ENCODE peak calls at places on chromosome 9, in ten cellular contexts. X is fibroblast of lung, J is AG09309, H is nephron progenitor cell, G is PC-3, V is lung, B is MCF 10A, K is GM23338, Q is Peyer's patch, N is omental fat pad. U is an unnamed sample.

GRCh38 chr9:20831028-20831427 is 147.0 kb downstream of the FOCAD start:
- DNase-seq in X (no peak), J (no peak), H (no peak), G (no peak), V (no peak), B (no peak), K (no peak), Q (no peak), N (no peak), U (no peak)

GRCh38 chr9:129234491-129234890 is 56.4 kb upstream of the IER5L start:
- DNase-seq in X (no peak), J (no peak), H (no peak), G (no peak), V (no peak), B (no peak), K (no peak), Q (no peak), N (no peak), U (peak)

GRCh38 chr9:96279927-96280326 is 22.0 kb downstream of the HSD17B3 start:
- DNase-seq in X (no peak), J (no peak), H (no peak), G (peak), V (no peak), B (no peak), K (peak), Q (no peak), N (no peak), U (no peak)

GRCh38 chr9:121322037-121322736 is 47.9 kb downstream of the STOM start:
- DNase-seq in X (peak), J (peak), H (no peak), G (peak), V (no peak), B (peak), K (no peak), Q (no peak), N (no peak), U (no peak)

GRCh38 chr9:79574166-79574565 is 2.4 kb downstream of the TLE4 start:
- DNase-seq in X (no peak), J (no peak), H (no peak), G (no peak), V (no peak), B (no peak), K (no peak), Q (no peak), N (no peak), U (no peak)

GRCh38 chr9:86349271-86349670 is 4.9 kb downstream of the TUT7 start:
- DNase-seq in X (peak), J (no peak), H (no peak), G (peak), V (no peak), B (no peak), K (no peak), Q (no peak), N (no peak), U (no peak)

GRCh38 chr9:112061152-112061740 is 113.9 kb downstream of the SUSD1 start:
- DNase-seq in X (peak), J (peak), H (no peak), G (peak), V (peak), B (peak), K (no peak), Q (peak), N (peak), U (peak)

GRCh38 chr9:94999832-95000231 is 273.3 kb downstream of the AOPEP start:
- DNase-seq in X (no peak), J (no peak), H (no peak), G (no peak), V (no peak), B (no peak), K (no peak), Q (no peak), N (no peak), U (no peak)

GRCh38 chr9:6758418-6759113 is 793 bp downstream of the KDM4C start:
- DNase-seq in X (peak), J (no peak), H (peak), G (peak), V (peak), B (peak), K (peak), Q (peak), N (no peak), U (peak)

GRCh38 chr9:136799854-136800657 is 3.9 kb downstream of the CCDC183 start:
- DNase-seq in X (peak), J (no peak), H (peak), G (peak), V (peak), B (peak), K (peak), Q (peak), N (peak), U (peak)

GRCh38 chr9:81833563-81834345 is 94.5 kb upstream of the SPATA31D4 start:
- DNase-seq in X (no peak), J (no peak), H (no peak), G (no peak), V (no peak), B (no peak), K (no peak), Q (no peak), N (no peak), U (no peak)

GRCh38 chr9:8401961-8402701 is 602.6 kb upstream of the DMAC1 start:
- DNase-seq in X (no peak), J (no peak), H (no peak), G (no peak), V (no peak), B (no peak), K (no peak), Q (no peak), N (no peak), U (no peak)

GRCh38 chr9:4048441-4048840 is 251.4 kb downstream of the GLIS3 start:
- DNase-seq in X (peak), J (peak), H (no peak), G (peak), V (no peak), B (peak), K (peak), Q (no peak), N (no peak), U (no peak)

GRCh38 chr9:17005085-17005484 is 129.8 kb upstream of the CNTLN start:
- DNase-seq in X (peak), J (no peak), H (peak), G (peak), V (no peak), B (no peak), K (peak), Q (no peak), N (no peak), U (peak)

GRCh38 chr9:3879731-3880493 is 354.1 kb upstream of the RFX3 start:
- DNase-seq in X (no peak), J (no peak), H (no peak), G (peak), V (no peak), B (peak), K (no peak), Q (no peak), N (no peak), U (no peak)

GRCh38 chr9:127021664-127022337 is 100.6 kb downstream of the ANGPTL2 start:
- DNase-seq in X (peak), J (peak), H (peak), G (no peak), V (peak), B (no peak), K (no peak), Q (peak), N (no peak), U (peak)

GRCh38 chr9:77085416-77085815 is 66.0 kb downstream of the FOXB2 start:
- DNase-seq in X (no peak), J (no peak), H (no peak), G (peak), V (no peak), B (peak), K (no peak), Q (no peak), N (no peak), U (no peak)

GRCh38 chr9:101530076-101530711 is 3.5 kb upstream of the RNF20 start:
- DNase-seq in X (peak), J (peak), H (peak), G (peak), V (peak), B (peak), K (peak), Q (peak), N (no peak), U (peak)

GRCh38 chr9:110214553-110214952 is 6.6 kb upstream of the C9orf152 start:
- DNase-seq in X (no peak), J (no peak), H (no peak), G (no peak), V (no peak), B (peak), K (no peak), Q (no peak), N (no peak), U (no peak)

GRCh38 chr9:13082796-13083195 is 196.7 kb downstream of the MPDZ start:
- DNase-seq in X (peak), J (no peak), H (no peak), G (peak), V (no peak), B (no peak), K (no peak), Q (no peak), N (no peak), U (no peak)

GRCh38 chr9:124708633-124709032 is 62.5 kb downstream of the NR6A1 start:
- DNase-seq in X (peak), J (no peak), H (no peak), G (peak), V (no peak), B (no peak), K (no peak), Q (no peak), N (no peak), U (no peak)

GRCh38 chr9:111992523-111992922 is 95.9 kb downstream of the UGCG start:
- DNase-seq in X (peak), J (no peak), H (no peak), G (peak), V (no peak), B (peak), K (no peak), Q (no peak), N (no peak), U (no peak)

GRCh38 chr9:78213696-78214095 is 22.2 kb upstream of the CEP78 start:
- DNase-seq in X (peak), J (no peak), H (no peak), G (peak), V (no peak), B (peak), K (peak), Q (no peak), N (no peak), U (no peak)

GRCh38 chr9:33698267-33698666 is 97.1 kb upstream of the PRSS3 start:
- DNase-seq in X (no peak), J (no peak), H (no peak), G (peak), V (no peak), B (peak), K (no peak), Q (no peak), N (no peak), U (no peak)

GRCh38 chr9:127076860-127077657 is 45.4 kb downstream of the ANGPTL2 start:
- DNase-seq in X (peak), J (no peak), H (no peak), G (peak), V (no peak), B (peak), K (peak), Q (no peak), N (no peak), U (no peak)

GRCh38 chr9:79686381-79687130 is 114.8 kb downstream of the TLE4 start:
- DNase-seq in X (peak), J (peak), H (no peak), G (peak), V (no peak), B (peak), K (no peak), Q (no peak), N (no peak), U (no peak)

GRCh38 chr9:136665111-136665703 is 2.5 kb downstream of the EGFL7 start:
- DNase-seq in X (peak), J (no peak), H (peak), G (no peak), V (no peak), B (no peak), K (peak), Q (no peak), N (no peak), U (no peak)

GRCh38 chr9:129889936-129890717 is 54.9 kb downstream of the USP20 start:
- DNase-seq in X (no peak), J (no peak), H (no peak), G (no peak), V (no peak), B (no peak), K (peak), Q (peak), N (no peak), U (no peak)

GRCh38 chr9:38643456-38644173 is 23.2 kb upstream of the ANKRD18A start:
- DNase-seq in X (no peak), J (no peak), H (no peak), G (no peak), V (no peak), B (no peak), K (no peak), Q (no peak), N (no peak), U (no peak)

GRCh38 chr9:38644601-38645000 is 24.2 kb upstream of the ANKRD18A start:
- DNase-seq in X (no peak), J (no peak), H (no peak), G (peak), V (no peak), B (no peak), K (no peak), Q (no peak), N (no peak), U (no peak)

GRCh38 chr9:38641142-38641541 is 20.7 kb upstream of the ANKRD18A start:
- DNase-seq in X (no peak), J (no peak), H (no peak), G (no peak), V (no peak), B (no peak), K (no peak), Q (no peak), N (no peak), U (no peak)

GRCh38 chr9:38642951-38643350 is 22.6 kb upstream of the ANKRD18A start:
- DNase-seq in X (no peak), J (no peak), H (no peak), G (no peak), V (no peak), B (no peak), K (no peak), Q (no peak), N (no peak), U (no peak)

DNA sequence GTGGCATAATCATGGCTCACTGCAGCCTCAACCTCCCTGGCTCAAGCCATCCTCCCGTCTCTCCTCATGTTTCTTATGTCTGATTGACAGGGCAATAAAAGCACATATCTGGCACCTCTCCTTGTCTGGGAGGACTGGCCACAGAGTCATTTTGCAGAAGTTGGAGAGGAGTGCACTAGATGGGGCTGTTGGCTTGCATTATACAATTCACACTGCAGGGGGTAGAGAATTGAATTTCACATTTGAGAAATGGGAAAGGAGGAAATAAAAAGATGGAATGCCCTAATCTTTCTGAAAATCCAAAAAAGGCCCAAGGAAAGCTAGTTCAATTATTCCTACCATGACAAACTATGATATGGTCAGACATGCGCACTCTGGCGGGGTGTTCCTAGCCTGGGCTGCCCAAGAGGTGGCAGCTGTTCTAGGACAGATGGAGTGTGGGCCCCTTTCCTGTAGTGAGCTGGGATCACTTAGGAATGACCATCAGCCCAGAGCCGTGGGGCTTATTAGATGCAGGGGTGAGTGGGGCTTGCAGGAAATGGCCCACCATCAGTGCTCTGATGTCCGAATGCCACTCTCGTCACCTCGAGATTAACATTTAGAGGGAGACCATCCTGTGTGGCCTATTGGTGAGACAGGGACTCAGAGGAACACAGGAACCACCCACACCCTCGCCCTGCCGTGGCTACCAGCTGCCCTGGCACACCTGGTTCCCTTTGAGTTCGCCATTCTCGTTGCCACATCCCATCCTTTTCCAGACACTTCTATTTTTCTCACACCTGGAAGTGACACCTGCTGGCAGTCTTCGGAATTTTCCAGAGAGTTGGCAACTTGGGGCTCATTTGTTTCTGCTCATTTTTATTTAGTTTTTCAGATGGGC is 21.8 kb upstream of the ANKRD18A start:
- DNase-seq in X (peak), J (no peak), H (peak), G (peak), V (no peak), B (peak), K (peak), Q (no peak), N (no peak), U (peak)
- TF ChIP-seq CTCF in X (no peak), J (peak), H (peak), G (peak), V (no peak), B (peak), K (peak), Q (no peak), N (no peak), U (peak)

GRCh38 chr9:38373679-38374078 is 18.8 kb upstream of the ALDH1B1 start:
- DNase-seq in X (no peak), J (no peak), H (no peak), G (no peak), V (no peak), B (no peak), K (no peak), Q (no peak), N (no peak), U (no peak)
- TF ChIP-seq CTCF in X (no peak), J (no peak), H (no peak), G (no peak), V (no peak), B (no peak), K (no peak), Q (no peak), N (no peak), U (no peak)

GRCh38 chr9:134164879-134165278 is 515 bp upstream of the RNU6ATAC start:
- DNase-seq in X (no peak), J (no peak), H (no peak), G (no peak), V (no peak), B (no peak), K (no peak), Q (no peak), N (no peak), U (no peak)

GRCh38 chr9:134167530-134167931 is 3.2 kb upstream of the RNU6ATAC start:
- DNase-seq in X (peak), J (no peak), H (no peak), G (peak), V (no peak), B (peak), K (no peak), Q (no peak), N (no peak), U (no peak)

GRCh38 chr9:134168731-134169130 is 4.4 kb upstream of the RNU6ATAC start:
- DNase-seq in X (no peak), J (no peak), H (no peak), G (no peak), V (no peak), B (no peak), K (peak), Q (no peak), N (no peak), U (no peak)

GRCh38 chr9:134165357-134166315 is 1.3 kb upstream of the RNU6ATAC start:
- DNase-seq in X (peak), J (no peak), H (no peak), G (no peak), V (peak), B (peak), K (no peak), Q (peak), N (no peak), U (no peak)

GRCh38 chr9:134166374-134166773 is 2.0 kb upstream of the RNU6ATAC start:
- DNase-seq in X (no peak), J (no peak), H (no peak), G (no peak), V (no peak), B (no peak), K (no peak), Q (no peak), N (no peak), U (no peak)
- TF ChIP-seq CTCF in X (no peak), J (no peak), H (no peak), G (no peak), V (no peak), B (no peak), K (no peak), Q (no peak), N (no peak), U (no peak)

GRCh38 chr9:135091545-135091944 is 4.1 kb downstream of the OLFM1 start:
- DNase-seq in X (no peak), J (no peak), H (no peak), G (no peak), V (no peak), B (no peak), K (no peak), Q (no peak), N (no peak), U (no peak)

GRCh38 chr9:135095470-135096407 is 8.3 kb downstream of the OLFM1 start:
- DNase-seq in X (no peak), J (no peak), H (no peak), G (no peak), V (no peak), B (no peak), K (no peak), Q (no peak), N (no peak), U (no peak)

GRCh38 chr9:135093911-135094584 is 6.6 kb downstream of the OLFM1 start:
- DNase-seq in X (no peak), J (no peak), H (no peak), G (no peak), V (no peak), B (no peak), K (no peak), Q (no peak), N (no peak), U (no peak)

GRCh38 chr9:135090547-135090946 is 3.1 kb downstream of the OLFM1 start:
- DNase-seq in X (no peak), J (no peak), H (peak), G (no peak), V (no peak), B (peak), K (no peak), Q (no peak), N (no peak), U (no peak)

DNA sequence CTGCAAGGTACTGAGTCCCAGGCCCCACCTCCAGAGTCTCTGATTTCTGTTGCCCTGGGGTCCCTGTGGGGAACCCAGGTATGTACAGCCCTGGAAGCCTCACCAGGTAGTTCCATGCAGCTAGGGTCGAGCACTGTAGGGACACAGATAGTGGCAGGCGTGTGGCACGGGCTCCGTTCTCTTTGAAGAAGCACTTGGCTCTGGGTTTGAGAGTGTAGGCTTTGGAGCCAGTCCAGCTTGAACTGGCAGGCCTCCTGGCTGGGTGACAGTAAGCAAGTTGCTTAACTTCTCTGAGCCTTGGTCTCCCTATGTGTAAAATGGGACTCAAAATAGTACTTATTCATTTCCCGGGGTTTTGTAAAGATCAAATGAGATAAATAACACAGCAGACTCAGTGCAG is 5.6 kb downstream of the OLFM1 start:
- DNase-seq in X (no peak), J (no peak), H (no peak), G (no peak), V (no peak), B (no peak), K (no peak), Q (no peak), N (no peak), U (no peak)
- TF ChIP-seq CTCF in X (no peak), J (no peak), H (no peak), G (no peak), V (no peak), B (no peak), K (no peak), Q (no peak), N (no peak), U (no peak)

DNA sequence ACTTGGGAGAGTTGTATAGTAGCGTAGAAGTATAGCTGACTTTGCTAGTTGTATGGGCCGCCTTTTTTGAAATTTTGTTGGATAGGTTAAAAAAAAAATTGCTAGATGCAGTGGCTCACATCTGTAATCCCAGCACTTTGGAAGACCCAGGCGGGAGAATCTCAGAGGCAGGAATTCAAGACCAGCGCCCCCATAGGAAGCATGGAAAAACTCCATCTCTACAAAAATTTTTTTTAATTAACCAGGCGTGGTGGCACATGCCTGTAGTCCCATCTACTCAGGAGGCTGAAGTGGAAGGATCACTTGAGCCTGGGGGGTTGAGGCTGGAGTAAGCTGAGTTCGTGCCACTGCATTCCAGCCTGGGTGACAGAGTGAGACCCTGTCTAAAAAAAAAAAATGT is 59.2 kb downstream of the SMC5 start:
- DNase-seq in X (no peak), J (no peak), H (no peak), G (no peak), V (no peak), B (no peak), K (peak), Q (no peak), N (no peak), U (no peak)
- TF ChIP-seq CTCF in X (no peak), J (no peak), H (peak), G (no peak), V (no peak), B (no peak), K (peak), Q (no peak), N (no peak), U (peak)